ENCODE peak calls at places on chromosome 18, in seven cellular contexts. A is left ventricle myocardium inferior; B is IMR-90; K is CD8-positive, alpha-beta T cell; D is foreskin fibroblast; V is natural killer cell; W is esophagus squamous epithelium. Q is an unnamed sample.

GRCh38 chr18:35387367-35387685 is 10.2 kb upstream of the ZNF396 start:
- DNase-seq in B (peak), V (no peak), K (no peak), A (no peak), D (peak), W (no peak), Q (no peak)

GRCh38 chr18:59141294-59142068 is 1.8 kb downstream of the SEC11C start:
- DNase-seq in K (no peak), V (no peak), D (no peak), A (no peak), W (no peak), B (no peak), Q (no peak)

GRCh38 chr18:22846697-22847096 is 86.4 kb upstream of the RBBP8 start:
- DNase-seq in V (no peak), W (no peak), D (no peak), B (no peak), A (no peak), K (no peak), Q (no peak)

GRCh38 chr18:77366725-77367641 is 117.3 kb downstream of the GALR1 start:
- DNase-seq in D (no peak), V (no peak), W (no peak), A (no peak), K (no peak), B (no peak), Q (peak)

GRCh38 chr18:34322365-34323289 is 97.9 kb upstream of the NOL4 start:
- DNase-seq in A (peak), B (peak), K (no peak), D (peak), W (no peak), V (no peak), Q (peak)

GRCh38 chr18:75923169-75923568 is 495.7 kb upstream of the SMIM21 start:
- DNase-seq in A (peak), W (no peak), B (peak), V (no peak), K (no peak), D (peak), Q (no peak)

GRCh38 chr18:22710628-22711380 is 222.3 kb upstream of the RBBP8 start:
- DNase-seq in W (no peak), D (peak), A (peak), V (no peak), B (peak), K (no peak), Q (no peak)

GRCh38 chr18:77114564-77115391 is 17.8 kb downstream of the MBP start:
- DNase-seq in K (peak), W (peak), D (peak), V (peak), A (peak), B (peak), Q (no peak)

GRCh38 chr18:24369420-24369819 is 28.2 kb downstream of the OSBPL1A start:
- DNase-seq in B (peak), K (no peak), D (peak), V (no peak), W (no peak), A (no peak), Q (no peak)

GRCh38 chr18:22493940-22494339 is 76.2 kb upstream of the CTAGE1 start:
- DNase-seq in B (peak), K (no peak), W (no peak), A (no peak), V (no peak), D (peak), Q (no peak)

GRCh38 chr18:5732318-5732717 is 163.0 kb downstream of the TMEM200C start:
- DNase-seq in A (no peak), K (no peak), B (no peak), V (no peak), W (no peak), D (no peak), Q (no peak)

GRCh38 chr18:78722391-78722790 is 257.2 kb upstream of the SALL3 start:
- DNase-seq in D (no peak), K (no peak), A (no peak), V (no peak), B (no peak), W (no peak), Q (no peak)

GRCh38 chr18:23992119-23992940 is 22.2 kb upstream of the TTC39C start:
- DNase-seq in K (peak), W (no peak), B (peak), A (peak), V (no peak), D (no peak), Q (no peak)

GRCh38 chr18:44887227-44887631 is 206.5 kb downstream of the SETBP1 start:
- DNase-seq in B (peak), V (peak), K (no peak), W (no peak), D (peak), A (no peak), Q (no peak)

GRCh38 chr18:41829648-41830516 is 125.2 kb upstream of the PIK3C3 start:
- DNase-seq in K (no peak), V (no peak), D (no peak), W (no peak), B (no peak), A (no peak), Q (no peak)

GRCh38 chr18:22826726-22827125 is 106.4 kb upstream of the RBBP8 start:
- DNase-seq in D (no peak), W (no peak), B (peak), A (no peak), V (no peak), K (no peak), Q (no peak)

GRCh38 chr18:70598406-70598805 is 309.6 kb downstream of the SOCS6 start:
- DNase-seq in B (no peak), V (no peak), A (no peak), K (no peak), D (no peak), W (no peak), Q (no peak)

GRCh38 chr18:63161728-63162195 is 157.8 kb downstream of the BCL2 start:
- DNase-seq in D (peak), W (peak), A (peak), V (peak), B (peak), K (peak), Q (no peak)

GRCh38 chr18:68060871-68061270 is 544.4 kb upstream of the DSEL start:
- DNase-seq in B (peak), W (no peak), A (no peak), V (no peak), K (no peak), D (no peak), Q (no peak)

GRCh38 chr18:48605408-48605845 is 66.6 kb downstream of the CTIF start:
- DNase-seq in K (no peak), A (no peak), W (no peak), B (peak), D (peak), V (no peak), Q (no peak)

GRCh38 chr18:73099759-73100158 is 232.0 kb upstream of the NETO1 start:
- DNase-seq in K (no peak), B (no peak), D (no peak), W (no peak), V (no peak), A (no peak), Q (no peak)

GRCh38 chr18:79779021-79779699 is 18.6 kb upstream of the KCNG2 start:
- DNase-seq in D (no peak), V (no peak), K (no peak), A (no peak), W (no peak), B (no peak), Q (no peak)

GRCh38 chr18:74682998-74683311 is 85.3 kb downstream of the ZNF407 start:
- DNase-seq in K (no peak), W (no peak), D (peak), B (peak), A (no peak), V (no peak), Q (no peak)

GRCh38 chr18:57909620-57910019 is 106.5 kb upstream of the ATP8B1 start:
- DNase-seq in K (no peak), V (no peak), D (peak), W (no peak), A (no peak), B (no peak), Q (no peak)

GRCh38 chr18:78245451-78245850 is 734.2 kb upstream of the SALL3 start:
- DNase-seq in W (no peak), B (no peak), V (no peak), A (no peak), K (no peak), D (no peak), Q (no peak)

GRCh38 chr18:21443776-21444464 is 156.6 kb downstream of the ESCO1 start:
- DNase-seq in D (no peak), V (no peak), B (no peak), K (no peak), A (no peak), W (no peak), Q (no peak)

GRCh38 chr18:37663446-37663845 is 97.8 kb upstream of the CELF4 start:
- DNase-seq in B (no peak), D (no peak), W (no peak), A (no peak), V (no peak), K (no peak), Q (no peak)

GRCh38 chr18:38759457-38759856 is 1193.9 kb upstream of the CELF4 start:
- DNase-seq in W (no peak), K (no peak), D (peak), V (no peak), B (no peak), A (no peak), Q (no peak)

GRCh38 chr18:79611040-79611681 is 68.4 kb upstream of the CTDP1 start:
- DNase-seq in V (no peak), A (peak), D (no peak), B (peak), K (no peak), W (no peak), Q (no peak)

GRCh38 chr18:3058328-3059191 is 45.6 kb upstream of the LPIN2 start:
- DNase-seq in D (no peak), W (no peak), K (no peak), V (peak), B (no peak), A (no peak), Q (no peak)

GRCh38 chr18:24514439-24514838 is 54.0 kb downstream of the HRH4 start:
- DNase-seq in K (no peak), V (no peak), A (no peak), D (peak), W (no peak), B (peak), Q (no peak)

GRCh38 chr18:30359521-30359920 is 683.0 kb downstream of the DSC3 start:
- DNase-seq in K (no peak), W (no peak), V (no peak), B (no peak), D (no peak), A (no peak), Q (no peak)

GRCh38 chr18:30683836-30684235 is 358.7 kb downstream of the DSC3 start:
- DNase-seq in A (no peak), W (no peak), B (no peak), K (no peak), D (no peak), V (no peak), Q (no peak)

GRCh38 chr18:58087928-58088722 is 44.1 kb downstream of the NEDD4L start:
- DNase-seq in V (no peak), K (no peak), A (no peak), W (no peak), B (peak), D (no peak), Q (no peak)

GRCh38 chr18:7754725-7755181 is 187.6 kb downstream of the PTPRM start:
- DNase-seq in W (no peak), A (peak), K (no peak), B (peak), D (no peak), V (no peak), Q (no peak)

GRCh38 chr18:7757175-7757574 is 190.1 kb downstream of the PTPRM start:
- DNase-seq in W (no peak), A (no peak), K (no peak), D (peak), V (no peak), B (peak), Q (no peak)

GRCh38 chr18:7758764-7759163 is 191.6 kb downstream of the PTPRM start:
- DNase-seq in A (no peak), K (no peak), B (no peak), W (no peak), V (no peak), D (no peak), Q (no peak)

GRCh38 chr18:7754258-7754657 is 187.1 kb downstream of the PTPRM start:
- DNase-seq in K (no peak), V (no peak), D (peak), W (no peak), A (no peak), B (peak), Q (no peak)

DNA sequence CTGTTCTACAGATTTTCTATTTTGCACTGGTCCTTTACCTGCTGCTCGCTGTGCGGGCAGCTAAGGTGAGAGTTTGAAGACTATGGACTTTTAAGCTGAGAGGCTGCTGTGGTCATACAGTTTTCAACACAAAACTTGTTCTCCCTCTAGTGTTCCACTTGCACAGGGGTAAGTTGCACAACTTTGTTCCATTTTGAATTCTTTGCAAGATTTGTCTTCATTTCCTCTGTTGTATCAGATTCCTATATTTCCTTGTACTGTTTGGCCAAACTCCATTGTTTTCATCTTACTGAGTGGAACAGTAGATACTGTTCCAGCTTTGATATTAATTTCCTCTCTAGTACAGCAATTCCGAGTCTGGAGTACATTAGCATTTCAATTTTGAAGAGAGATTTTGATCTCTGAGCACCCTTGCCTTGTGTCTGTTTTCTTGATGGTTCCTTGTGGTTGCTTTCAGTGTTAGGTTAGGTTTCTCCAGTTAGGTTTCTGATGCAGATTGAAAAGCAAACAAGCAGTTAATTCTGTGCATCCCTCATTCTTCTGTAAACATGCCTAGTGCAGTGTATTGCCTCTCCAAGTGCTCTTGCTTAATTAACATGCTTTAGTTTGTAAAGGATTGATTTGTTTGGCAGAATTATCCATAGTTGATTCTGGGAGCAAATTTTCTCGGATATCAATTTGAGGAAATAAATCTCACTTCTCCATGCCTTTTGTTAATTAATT is 188.8 kb downstream of the PTPRM start:
- DNase-seq in W (no peak), B (peak), V (no peak), A (no peak), K (no peak), D (peak), Q (no peak)
- TF ChIP-seq CTCF in W (peak), B (no peak), V (no peak), A (peak), K (no peak), D (peak), Q (peak)

DNA sequence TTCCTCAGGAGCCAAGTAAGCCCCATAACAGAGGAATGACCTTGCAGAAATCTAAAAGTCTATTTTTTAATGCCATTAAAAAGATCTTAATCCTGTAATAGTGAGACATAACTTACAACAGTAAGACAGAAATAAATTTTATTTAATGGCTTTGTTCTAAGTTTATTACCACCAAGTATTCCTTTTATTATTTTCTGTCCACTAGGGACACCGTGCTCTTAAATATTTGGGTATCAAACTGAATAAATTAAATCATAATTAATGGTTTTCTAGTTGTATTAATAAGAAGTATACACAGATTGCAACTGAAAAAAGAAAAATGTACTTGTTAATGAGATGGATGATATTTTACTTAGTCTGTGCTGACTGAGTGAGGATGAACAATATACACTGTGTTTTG is 3.1 kb upstream of the B4GALT6 start:
- DNase-seq in B (no peak), K (no peak), D (peak), A (no peak), V (no peak), W (no peak), Q (no peak)
- TF ChIP-seq CTCF in B (peak), K (no peak), D (no peak), A (no peak), V (no peak), W (no peak), Q (peak)

GRCh38 chr18:54946149-54946581 is 13.1 kb downstream of the CCDC68 start:
- DNase-seq in A (peak), V (no peak), D (no peak), K (no peak), W (no peak), B (peak), Q (no peak)

GRCh38 chr18:54949588-54949987 is 9.7 kb downstream of the CCDC68 start:
- DNase-seq in W (no peak), D (no peak), K (no peak), A (no peak), B (no peak), V (no peak), Q (no peak)

GRCh38 chr18:54947115-54947514 is 12.1 kb downstream of the CCDC68 start:
- DNase-seq in D (peak), V (no peak), W (no peak), K (no peak), A (no peak), B (no peak), Q (no peak)

GRCh38 chr18:54948350-54948837 is 10.9 kb downstream of the CCDC68 start:
- DNase-seq in V (no peak), D (no peak), K (no peak), W (no peak), B (peak), A (no peak), Q (no peak)

DNA sequence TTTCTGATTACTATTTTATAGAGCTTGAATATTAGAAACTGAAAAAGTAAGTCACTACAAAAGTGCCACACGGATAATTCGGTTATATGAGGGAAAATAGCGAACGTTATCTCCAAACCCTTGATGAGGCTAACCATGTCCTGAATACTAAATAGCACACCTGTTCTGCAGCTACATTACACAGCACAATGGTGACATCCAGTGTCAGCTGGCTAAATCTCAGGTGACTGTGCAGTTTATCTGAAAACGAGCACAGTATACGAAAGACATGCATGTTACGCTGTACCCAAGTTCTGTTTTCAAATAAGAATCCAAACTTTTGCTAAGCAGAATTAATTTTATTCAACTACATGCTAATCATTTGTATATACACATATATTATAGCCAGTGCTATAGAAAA is 9.0 kb downstream of the CCDC68 start:
- DNase-seq in K (no peak), B (no peak), W (no peak), V (no peak), A (no peak), D (no peak), Q (no peak)
- TF ChIP-seq CTCF in K (no peak), B (no peak), W (peak), V (no peak), A (no peak), D (no peak), Q (peak)

DNA sequence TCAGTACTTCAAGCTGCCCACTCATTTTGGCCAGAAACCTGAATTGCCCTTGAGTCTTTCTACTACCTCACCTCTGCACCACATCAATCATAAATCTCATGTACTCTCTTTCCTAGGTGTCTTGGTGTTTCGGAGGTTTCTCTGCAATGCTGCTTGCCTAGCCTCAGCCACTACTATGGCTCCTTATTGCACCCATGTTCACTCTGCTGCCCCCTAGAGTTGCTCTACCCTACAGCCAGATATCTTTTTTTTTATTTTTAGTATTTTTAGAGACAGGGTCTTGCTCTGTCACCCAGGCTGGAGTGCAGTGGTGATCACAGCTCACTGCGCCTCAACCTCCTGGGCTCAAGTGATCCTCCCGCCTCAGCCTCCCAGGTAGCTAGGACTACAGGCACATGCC is 413.0 kb downstream of the PTPRM start:
- DNase-seq in K (no peak), V (no peak), A (no peak), B (no peak), W (no peak), D (no peak), Q (no peak)
- TF ChIP-seq CTCF in K (no peak), V (no peak), A (no peak), B (no peak), W (no peak), D (no peak), Q (peak)

GRCh38 chr18:49861659-49862058 is 48.3 kb upstream of the ACAA2 start:
- DNase-seq in A (no peak), V (no peak), K (no peak), W (no peak), D (peak), B (no peak), Q (no peak)
- TF ChIP-seq CTCF in A (no peak), V (no peak), K (peak), W (no peak), D (peak), B (peak), Q (peak)

GRCh38 chr18:27713727-27714080 is 463.2 kb downstream of the CDH2 start:
- DNase-seq in B (peak), D (peak), A (no peak), V (no peak), W (no peak), K (no peak), Q (no peak)

GRCh38 chr18:27717250-27717649 is 459.7 kb downstream of the CDH2 start:
- DNase-seq in K (no peak), D (no peak), W (no peak), A (no peak), V (no peak), B (no peak), Q (no peak)

GRCh38 chr18:27713037-27713726 is 463.7 kb downstream of the CDH2 start:
- DNase-seq in W (no peak), A (no peak), D (peak), K (no peak), B (no peak), V (no peak), Q (no peak)

GRCh38 chr18:27715751-27716150 is 461.2 kb downstream of the CDH2 start:
- DNase-seq in D (no peak), B (no peak), V (no peak), W (no peak), K (no peak), A (no peak), Q (no peak)

DNA sequence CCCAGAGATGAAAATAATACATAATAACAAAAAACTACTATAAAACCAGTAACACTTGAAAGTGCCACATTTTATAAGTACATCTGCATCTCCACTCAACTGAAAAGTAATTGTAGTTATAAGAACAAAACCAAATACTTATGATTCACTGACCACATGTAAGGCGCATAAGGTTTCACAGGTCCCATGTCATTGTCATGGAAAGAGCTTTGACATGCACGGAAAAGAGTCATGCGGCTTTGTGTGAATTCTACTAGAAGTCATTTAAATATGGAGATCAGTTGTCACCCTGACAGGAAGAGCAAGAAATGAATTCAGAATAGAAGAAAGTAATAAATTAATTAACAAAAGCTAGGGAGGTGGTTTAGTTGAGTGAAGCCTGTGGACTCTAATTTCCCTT is 459.1 kb downstream of the CDH2 start:
- DNase-seq in A (no peak), W (no peak), K (no peak), V (no peak), B (no peak), D (no peak), Q (no peak)
- TF ChIP-seq CTCF in A (no peak), W (no peak), K (no peak), V (no peak), B (no peak), D (no peak), Q (no peak)

GRCh38 chr18:60929966-60930365 is 403.3 kb upstream of the CDH20 start:
- DNase-seq in D (no peak), K (no peak), V (no peak), B (no peak), A (no peak), W (no peak), Q (no peak)
- TF ChIP-seq CTCF in D (no peak), K (no peak), V (no peak), B (no peak), A (no peak), W (no peak), Q (no peak)

GRCh38 chr18:11387880-11388279 is 221.5 kb upstream of the SLC35G4 start:
- DNase-seq in D (peak), A (peak), B (peak), W (no peak), V (no peak), K (no peak), Q (no peak)
- TF ChIP-seq CTCF in D (no peak), A (peak), B (peak), W (no peak), V (no peak), K (no peak), Q (peak)